ENCODE peak calls at places on chromosome 4, in nine cellular contexts. W is brain microvascular endothelial cell; E is CD8-positive, alpha-beta T cell; M is heart right ventricle; F is spleen; O is ascending aorta; C is heart left ventricle; H is CD8-positive, alpha-beta memory T cell; U is SJSA1. T is an unnamed sample. For H3K36me3, the result is how much of the 10 kb centered on the place peaks cover.

GRCh38 chr4:18480928-18481327 is 459.4 kb upstream of the LCORL start:
- DNase-seq in H (no peak), F (no peak), O (no peak), U (no peak), C (no peak), W (no peak), E (no peak), M (no peak), T (no peak)

GRCh38 chr4:142781114-142781513 is 65.0 kb downstream of the INPP4B start:
- DNase-seq in H (no peak), F (no peak), O (no peak), C (no peak), U (no peak), E (no peak), M (no peak), W (no peak), T (no peak)

GRCh38 chr4:26330946-26331345 is 10.1 kb downstream of the RBPJ start:
- DNase-seq in W (no peak), U (no peak), M (no peak), C (no peak), E (no peak), F (no peak), H (no peak), O (no peak), T (no peak)

GRCh38 chr4:38071801-38072567 is 111.8 kb downstream of the PTTG2 start:
- DNase-seq in O (no peak), C (no peak), H (no peak), U (no peak), F (no peak), E (no peak), W (no peak), M (peak), T (peak)

GRCh38 chr4:41538017-41538733 is at the start of gene LIMCH1:
- DNase-seq in M (peak), O (peak), C (peak), W (no peak), H (no peak), F (peak), E (no peak), U (peak), T (peak)

GRCh38 chr4:48180234-48180633 is 46.2 kb upstream of the TXK start:
- DNase-seq in C (no peak), E (no peak), F (no peak), U (no peak), M (no peak), O (no peak), H (no peak), W (no peak), T (no peak)

GRCh38 chr4:5158825-5159224 is 107.5 kb downstream of the STK32B start:
- DNase-seq in E (no peak), F (no peak), O (no peak), H (no peak), U (no peak), M (no peak), C (no peak), W (no peak), T (no peak)

GRCh38 chr4:54992266-54992665 is 133.1 kb downstream of the KDR start:
- DNase-seq in U (no peak), C (no peak), W (peak), O (no peak), E (no peak), M (no peak), F (no peak), H (no peak), T (no peak)

GRCh38 chr4:33924239-33924638 is 2320.1 kb downstream of the ARAP2 start:
- DNase-seq in W (no peak), H (no peak), C (no peak), O (no peak), E (no peak), U (no peak), F (peak), M (no peak), T (no peak)

GRCh38 chr4:48290146-48290772 is 20.6 kb upstream of the TEC start:
- DNase-seq in W (peak), F (no peak), E (no peak), O (no peak), M (no peak), U (no peak), H (no peak), C (no peak), T (no peak)

GRCh38 chr4:144757969-144758368 is 112.0 kb downstream of the HHIP start:
- DNase-seq in H (no peak), U (no peak), M (no peak), W (no peak), F (no peak), O (no peak), C (no peak), E (no peak), T (no peak)

GRCh38 chr4:63757919-63758318 is 651.3 kb downstream of the TECRL start:
- DNase-seq in M (no peak), U (no peak), O (no peak), E (no peak), H (no peak), F (no peak), C (no peak), W (no peak), T (no peak)

GRCh38 chr4:3413675-3414420 is 27.9 kb upstream of the HGFAC start:
- DNase-seq in O (no peak), U (no peak), M (peak), E (no peak), H (no peak), C (peak), F (peak), W (no peak), T (no peak)

GRCh38 chr4:138835833-138836521 is 179.6 kb upstream of the NOCT start:
- DNase-seq in U (peak), E (no peak), C (peak), W (peak), M (peak), F (no peak), O (no peak), H (no peak), T (no peak)

GRCh38 chr4:17687237-17687857 is 72.9 kb downstream of the MED28 start:
- DNase-seq in F (no peak), C (no peak), O (no peak), U (no peak), M (no peak), E (no peak), H (no peak), W (no peak), T (no peak)

GRCh38 chr4:105998210-105998609 is 102.9 kb downstream of the NPNT start:
- DNase-seq in M (no peak), H (no peak), E (no peak), F (no peak), W (no peak), O (no peak), C (no peak), U (no peak), T (no peak)

GRCh38 chr4:122480655-122481487 is 24.3 kb upstream of the IL2 start:
- DNase-seq in F (no peak), W (no peak), H (no peak), M (no peak), E (no peak), U (no peak), C (no peak), O (no peak), T (no peak)

GRCh38 chr4:2261110-2261852 is 628 bp downstream of the MXD4 start:
- DNase-seq in M (peak), F (peak), O (peak), E (peak), W (no peak), U (peak), C (peak), H (peak), T (peak)

GRCh38 chr4:2416564-2417195 is 1.8 kb downstream of the ZFYVE28 start:
- DNase-seq in M (no peak), W (no peak), C (no peak), U (peak), O (no peak), H (no peak), F (peak), E (no peak), T (no peak)

GRCh38 chr4:129278868-129279267 is 182.9 kb downstream of the C4orf33 start:
- DNase-seq in H (no peak), U (no peak), W (no peak), C (no peak), F (no peak), O (no peak), E (no peak), M (no peak), T (no peak)

GRCh38 chr4:89113415-89113814 is 2.1 kb downstream of the TIGD2 start:
- DNase-seq in M (no peak), E (no peak), F (no peak), C (no peak), W (no peak), U (no peak), H (no peak), O (no peak), T (no peak)

GRCh38 chr4:156901871-156902270 is 69.7 kb downstream of the PDGFC start:
- DNase-seq in E (no peak), M (no peak), H (no peak), O (no peak), F (no peak), U (no peak), C (no peak), W (no peak), T (no peak)

DNA sequence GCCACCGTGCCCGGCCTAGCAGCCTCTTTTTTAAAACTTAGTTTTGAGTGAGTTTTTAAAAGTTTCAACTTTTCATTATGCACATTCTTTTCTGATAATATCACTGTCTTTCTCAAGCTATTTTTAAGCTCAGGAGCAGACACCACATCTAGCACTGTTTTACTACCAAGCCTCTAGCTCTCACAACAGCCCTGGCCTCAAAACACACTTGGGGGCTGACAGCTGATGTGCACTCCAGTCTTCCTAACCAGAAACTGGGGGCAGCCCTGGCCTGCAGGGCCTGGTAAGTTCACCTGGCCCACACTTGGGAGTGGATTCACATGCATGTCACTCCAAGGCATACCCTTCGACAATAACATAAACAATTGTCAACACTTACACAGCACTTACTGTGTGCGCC is 34.0 kb downstream of the CENPU start:
- DNase-seq in H (no peak), W (no peak), U (no peak), F (no peak), C (no peak), E (no peak), M (no peak), O (no peak), T (no peak)
- H3K36me3 ChIP-seq in H (under half), W (under half), U (half or more), F (under half), C (under half), E (under half), M (under half), O (under half), T (under half)

GRCh38 chr4:67539830-67540229 is 5.5 kb downstream of the CENPC start:
- DNase-seq in O (no peak), M (no peak), F (no peak), E (no peak), U (no peak), H (no peak), W (no peak), C (no peak), T (no peak)
- H3K36me3 ChIP-seq in O (under half), M (under half), F (under half), E (under half), U (half or more), H (under half), W (under half), C (under half), T (under half)

GRCh38 chr4:905485-906214 is 26.5 kb downstream of the GAK start:
- DNase-seq in O (no peak), C (peak), H (no peak), U (no peak), F (no peak), W (no peak), M (peak), E (no peak), T (no peak)
- H3K36me3 ChIP-seq in O (under half), C (under half), H (under half), U (under half), F (half or more), W (under half), M (under half), E (under half), T (under half)

GRCh38 chr4:136383126-136383525 is 1149.2 kb downstream of the PCDH18 start:
- DNase-seq in M (no peak), W (peak), U (no peak), O (no peak), H (no peak), C (no peak), F (no peak), E (no peak), T (no peak)
- H3K36me3 ChIP-seq in M (under half), W (under half), U (under half), O (under half), H (under half), C (under half), F (under half), E (under half), T (under half)

GRCh38 chr4:158682071-158682470 is 10.0 kb downstream of the ETFDH start:
- DNase-seq in M (no peak), E (no peak), W (no peak), O (no peak), F (no peak), H (no peak), C (no peak), U (no peak), T (no peak)
- H3K36me3 ChIP-seq in M (under half), E (under half), W (under half), O (under half), F (under half), H (under half), C (under half), U (under half), T (under half)

GRCh38 chr4:102610007-102610406 is 108.8 kb downstream of the NFKB1 start:
- DNase-seq in H (no peak), E (no peak), O (no peak), M (no peak), U (no peak), C (no peak), F (no peak), W (peak), T (no peak)
- H3K36me3 ChIP-seq in H (half or more), E (under half), O (half or more), M (half or more), U (half or more), C (under half), F (half or more), W (half or more), T (under half)

GRCh38 chr4:374298-375160 is 36.9 kb downstream of the ZNF141 start:
- DNase-seq in M (no peak), O (no peak), U (no peak), H (no peak), C (no peak), W (no peak), E (no peak), F (no peak), T (no peak)
- H3K36me3 ChIP-seq in M (half or more), O (half or more), U (under half), H (under half), C (under half), W (under half), E (under half), F (under half), T (half or more)

DNA sequence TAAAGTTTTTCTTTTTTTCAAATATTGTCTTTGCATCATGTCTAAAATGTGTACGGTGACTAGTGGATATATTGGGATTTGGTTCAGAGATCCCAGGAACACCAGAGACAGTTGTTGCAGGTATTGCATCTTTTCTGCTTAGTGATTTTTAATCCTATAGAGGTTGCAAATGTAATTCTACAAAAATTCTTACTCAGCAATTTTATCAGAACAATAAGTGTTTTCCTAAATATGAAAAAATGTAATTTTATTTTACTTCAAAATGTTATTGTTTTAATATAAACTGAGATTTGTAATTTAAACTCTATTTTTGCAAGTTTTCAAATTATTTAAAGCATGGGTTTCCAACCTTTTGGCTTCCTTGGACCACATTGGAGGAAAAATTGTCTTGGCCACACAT is 8.2 kb downstream of the ZNF718 start:
- DNase-seq in W (no peak), O (no peak), U (no peak), H (no peak), C (no peak), E (no peak), F (no peak), M (no peak), T (no peak)
- H3K36me3 ChIP-seq in W (under half), O (half or more), U (under half), H (under half), C (under half), E (under half), F (under half), M (under half), T (under half)

DNA sequence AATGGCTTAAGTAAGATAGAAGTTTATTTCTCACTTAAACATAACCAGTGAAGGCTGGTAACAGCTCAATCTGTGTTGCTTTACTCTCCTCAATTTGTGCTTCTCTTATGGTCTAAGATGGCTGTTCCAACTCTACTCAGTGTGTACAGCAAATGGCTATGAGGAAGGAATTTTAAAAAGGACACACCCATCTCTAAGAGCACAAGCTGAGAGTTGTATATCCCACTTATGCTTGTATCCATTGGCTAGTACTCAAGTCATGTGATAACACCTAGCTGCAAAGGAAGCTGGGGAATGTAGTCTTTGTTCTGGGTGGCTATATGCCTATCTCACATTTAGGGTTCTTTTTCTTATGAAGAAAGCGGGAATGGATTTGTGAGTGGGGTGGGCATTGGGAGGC is 63.3 kb downstream of the GPAT3 start:
- DNase-seq in U (peak), F (no peak), O (no peak), W (peak), M (no peak), H (no peak), E (no peak), C (no peak), T (no peak)
- H3K36me3 ChIP-seq in U (under half), F (under half), O (under half), W (under half), M (under half), H (under half), E (under half), C (under half), T (under half)

DNA sequence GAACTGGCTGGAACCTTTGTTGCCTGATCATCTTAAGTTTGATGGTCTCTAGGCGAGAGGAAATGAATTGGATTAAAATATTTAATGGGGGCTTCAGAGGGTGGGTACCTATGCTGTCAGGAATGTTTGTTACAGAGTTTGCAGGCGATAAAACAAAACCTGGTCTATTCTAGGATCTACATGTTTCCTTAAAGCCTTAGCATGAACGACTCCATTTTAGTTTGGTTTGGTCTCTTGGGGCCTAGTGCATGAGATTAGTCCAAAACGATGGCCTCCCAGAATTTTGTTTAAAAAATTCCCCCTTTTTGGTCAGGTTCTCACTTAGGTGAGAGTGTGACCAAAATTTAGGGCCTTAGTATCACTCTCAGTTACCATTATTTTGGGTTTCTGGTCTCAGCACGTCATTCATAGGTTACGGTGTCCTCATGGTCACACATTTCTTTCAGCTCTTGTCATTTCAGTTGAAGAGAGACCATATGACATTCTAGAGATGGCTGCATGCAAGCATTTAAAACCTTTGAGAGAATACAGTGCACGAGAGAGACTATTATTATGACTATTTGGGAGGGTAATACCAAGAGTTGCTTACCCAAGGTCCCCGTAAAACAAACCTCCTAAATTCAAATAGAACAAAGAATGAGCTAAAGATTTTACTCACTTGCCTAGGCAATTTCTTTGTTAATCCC is 13.8 kb downstream of the MOB1B start:
- DNase-seq in H (no peak), W (no peak), M (no peak), E (no peak), U (no peak), O (no peak), C (no peak), F (no peak), T (no peak)
- H3K36me3 ChIP-seq in H (under half), W (under half), M (under half), E (under half), U (under half), O (under half), C (under half), F (under half), T (under half)

T was measured in gastrocnemius medialis.